ENCODE peak calls at places on chromosome 11, in four cellular contexts. K is kidney tubule cell, B is lower lobe of right lung, D is upper lobe of right lung. Y is an unnamed sample.

GRCh38 chr11:10263929-10264328 is 30.1 kb downstream of the SBF2 start:
- DNase-seq in K (peak), B (no peak), D (no peak), Y (no peak)

GRCh38 chr11:40302669-40303068 is 1156.8 kb downstream of the LRRC4C start:
- DNase-seq in K (no peak), B (no peak), D (no peak), Y (no peak)

GRCh38 chr11:113096661-113097060 is 135.4 kb downstream of the NCAM1 start:
- DNase-seq in K (no peak), B (no peak), D (no peak), Y (no peak)

GRCh38 chr11:59463176-59463575 is 6.4 kb downstream of the OR4D6 start:
- DNase-seq in K (no peak), B (no peak), D (no peak), Y (no peak)

GRCh38 chr11:12193515-12194336 is 83.3 kb downstream of the MICAL2 start:
- DNase-seq in K (no peak), B (no peak), D (no peak), Y (no peak)

GRCh38 chr11:94449437-94449836 is 44.2 kb downstream of the MRE11 start:
- DNase-seq in K (peak), B (no peak), D (no peak), Y (no peak)

GRCh38 chr11:2547806-2548205 is 103.0 kb downstream of the KCNQ1 start:
- DNase-seq in K (no peak), B (peak), D (peak), Y (no peak)

GRCh38 chr11:71112990-71113389 is 139.4 kb downstream of the SHANK2 start:
- DNase-seq in K (no peak), B (no peak), D (no peak), Y (no peak)

GRCh38 chr11:47233051-47233450 is 15.6 kb downstream of the ACP2 start:
- DNase-seq in K (no peak), B (no peak), D (no peak), Y (no peak)

GRCh38 chr11:64763804-64764611 is 4.2 kb upstream of the PYGM start:
- DNase-seq in K (no peak), B (no peak), D (peak), Y (no peak)

GRCh38 chr11:123567466-123567865 is 87.0 kb downstream of the SCN3B start:
- DNase-seq in K (no peak), B (no peak), D (no peak), Y (no peak)

GRCh38 chr11:104191124-104191523 is 27.2 kb upstream of the PDGFD start:
- DNase-seq in K (no peak), B (no peak), D (no peak), Y (no peak)

GRCh38 chr11:58028687-58029411 is 1.9 kb upstream of the OR6Q1 start:
- DNase-seq in K (peak), B (no peak), D (no peak), Y (peak)

GRCh38 chr11:27497911-27498310 is 8.7 kb downstream of the LIN7C start:
- DNase-seq in K (no peak), B (no peak), D (no peak), Y (no peak)

GRCh38 chr11:24422371-24422770 is 74.5 kb upstream of the LUZP2 start:
- DNase-seq in K (no peak), B (no peak), D (no peak), Y (no peak)

GRCh38 chr11:95150977-95151684 is 61.5 kb downstream of the ENDOD1 start:
- DNase-seq in K (peak), B (peak), D (peak), Y (peak)

GRCh38 chr11:65471410-65471762 is 27.5 kb upstream of the MALAT1 start:
- DNase-seq in K (peak), B (peak), D (peak), Y (no peak)

Y was measured in Caki2.